ENCODE peak calls at places on chromosome 15, in ten cellular contexts. H is heart right ventricle, U is left ventricle myocardium inferior, G is cardiac muscle cell, Y is right lobe of liver, V is uterus, L is transverse colon, S is mammary epithelial cell, R is AG04450, W is tibial nerve. C is an unnamed sample.

GRCh38 chr15:80789296-80789695 is 10.1 kb downstream of the CEMIP start:
- DNase-seq in H (no peak), U (no peak), G (peak; percentile 33), Y (no peak), V (no peak), L (no peak), S (no peak), R (no peak), W (no peak), C (no peak)

GRCh38 chr15:26007151-26007550 is 144.0 kb upstream of the ATP10A start:
- DNase-seq in H (no peak), U (no peak), G (no peak), Y (no peak), V (no peak), L (no peak), S (no peak), R (no peak), W (no peak), C (no peak)

GRCh38 chr15:85457392-85457968 is 77.1 kb downstream of the AKAP13 start:
- DNase-seq in H (no peak), U (no peak), G (no peak), Y (no peak), V (no peak), L (peak; percentile 37), S (no peak), R (no peak), W (no peak), C (no peak)

GRCh38 chr15:67172172-67172571 is 82.3 kb downstream of the AAGAB start:
- DNase-seq in H (no peak), U (no peak), G (no peak), Y (no peak), V (no peak), L (no peak), S (no peak), R (no peak), W (no peak), C (no peak)

GRCh38 chr15:60674704-60675405 is 195.9 kb upstream of the ICE2 start:
- DNase-seq in H (no peak), U (no peak), G (no peak), Y (no peak), V (no peak), L (no peak), S (no peak), R (no peak), W (no peak), C (no peak)

GRCh38 chr15:90872481-90873184 is 4.2 kb downstream of the FURIN start:
- DNase-seq in H (no peak), U (no peak), G (peak; percentile 69), Y (no peak), V (peak; percentile 26), L (no peak), S (peak; percentile 86), R (peak; percentile 11), W (no peak), C (no peak)

GRCh38 chr15:84684092-84684491 is 26.1 kb upstream of the NMB start:
- DNase-seq in H (no peak), U (no peak), G (peak; percentile 52), Y (no peak), V (no peak), L (no peak), S (peak; percentile 61), R (no peak), W (no peak), C (no peak)

GRCh38 chr15:40045572-40046217 is 6.7 kb upstream of the SRP14 start:
- DNase-seq in H (no peak), U (no peak), G (no peak), Y (no peak), V (no peak), L (peak; percentile 41), S (no peak), R (no peak), W (no peak), C (no peak)

GRCh38 chr15:65365229-65365628 is 12.6 kb downstream of the IGDCC3 start:
- DNase-seq in H (no peak), U (no peak), G (no peak), Y (no peak), V (no peak), L (no peak), S (no peak), R (no peak), W (no peak), C (no peak)

GRCh38 chr15:69066646-69066995 is 52.1 kb downstream of the NOX5 start:
- DNase-seq in H (no peak), U (no peak), G (no peak), Y (no peak), V (no peak), L (no peak), S (no peak), R (no peak), W (no peak), C (no peak)

GRCh38 chr15:69290346-69291164 is 8.2 kb upstream of the PAQR5 start:
- DNase-seq in H (peak; percentile 69), U (peak; percentile 73), G (peak; percentile 60), Y (no peak), V (peak; percentile 19), L (no peak), S (no peak), R (no peak), W (peak; percentile 54), C (no peak)

GRCh38 chr15:75904241-75904631 is 558 bp downstream of the FBXO22 start:
- DNase-seq in H (peak; percentile 21), U (no peak), G (peak; percentile 55), Y (no peak), V (peak; percentile 24), L (peak; percentile 50), S (peak; percentile 50), R (no peak), W (no peak), C (no peak)

GRCh38 chr15:77393471-77393840 is 26.4 kb downstream of the PEAK1 start:
- DNase-seq in H (no peak), U (no peak), G (peak; percentile 29), Y (no peak), V (no peak), L (no peak), S (peak; percentile 58), R (no peak), W (no peak), C (no peak)

GRCh38 chr15:64843996-64844395 is 2.3 kb downstream of the PLEKHO2 start:
- DNase-seq in H (no peak), U (no peak), G (no peak), Y (no peak), V (no peak), L (no peak), S (no peak), R (no peak), W (no peak), C (no peak)

DNA sequence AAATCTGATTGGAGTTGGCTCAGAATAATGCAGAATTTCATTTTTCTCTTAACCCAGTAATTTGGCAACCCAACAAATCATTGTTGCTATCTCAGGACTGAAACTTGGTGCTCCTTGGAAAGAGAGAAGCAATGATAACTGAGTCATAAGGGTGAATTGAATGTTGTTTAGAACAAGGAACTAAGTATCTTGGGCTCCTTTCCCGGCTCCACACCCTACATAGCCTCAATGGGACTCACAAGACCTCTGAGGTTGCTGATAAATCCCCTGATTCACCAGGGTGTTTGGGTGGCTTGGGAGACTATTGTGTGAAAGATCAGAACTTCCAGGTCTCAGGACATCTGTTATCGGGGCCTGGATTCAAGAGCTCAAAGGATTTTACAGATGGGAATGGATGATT is 7.7 kb upstream of the RAB8B start:
- DNase-seq in H (no peak), U (no peak), G (peak; percentile 7), Y (no peak), V (no peak), L (no peak), S (peak; percentile 78), R (no peak), W (no peak), C (no peak)
- H3K9me3 ChIP-seq in H (no peaks in the 10 kb centered on the region), U (no peaks in the 10 kb centered on the region), G (no peaks in the 10 kb centered on the region), Y (no peaks in the 10 kb centered on the region), V (no peaks in the 10 kb centered on the region), L (no peaks in the 10 kb centered on the region), S (no peaks in the 10 kb centered on the region), R (no peaks in the 10 kb centered on the region), W (no peaks in the 10 kb centered on the region), C (no peaks in the 10 kb centered on the region)

GRCh38 chr15:70670680-70671079 is 92.7 kb downstream of the UACA start:
- DNase-seq in H (no peak), U (no peak), G (peak; percentile 38), Y (no peak), V (no peak), L (no peak), S (no peak), R (no peak), W (no peak), C (no peak)
- TF ChIP-seq CTCF in H (peak; percentile 9), U (peak; percentile 29), G (peak; percentile 32), Y (peak; percentile 35), V (no peak), L (no peak), S (peak; percentile 12), R (peak; percentile 22), W (no peak), C (no peak)

GRCh38 chr15:27752682-27753081 is 346.4 kb downstream of the OCA2 start:
- DNase-seq in H (no peak), U (no peak), G (no peak), Y (no peak), V (no peak), L (no peak), S (no peak), R (no peak), W (no peak), C (no peak)

GRCh38 chr15:27743638-27744037 is 355.5 kb downstream of the OCA2 start:
- DNase-seq in H (no peak), U (no peak), G (no peak), Y (no peak), V (no peak), L (no peak), S (no peak), R (no peak), W (no peak), C (no peak)

GRCh38 chr15:27744651-27745050 is 354.5 kb downstream of the OCA2 start:
- DNase-seq in H (no peak), U (no peak), G (no peak), Y (no peak), V (no peak), L (no peak), S (no peak), R (no peak), W (no peak), C (no peak)

GRCh38 chr15:27746556-27746955 is 352.6 kb downstream of the OCA2 start:
- DNase-seq in H (no peak), U (no peak), G (no peak), Y (no peak), V (no peak), L (no peak), S (no peak), R (no peak), W (no peak), C (no peak)

DNA sequence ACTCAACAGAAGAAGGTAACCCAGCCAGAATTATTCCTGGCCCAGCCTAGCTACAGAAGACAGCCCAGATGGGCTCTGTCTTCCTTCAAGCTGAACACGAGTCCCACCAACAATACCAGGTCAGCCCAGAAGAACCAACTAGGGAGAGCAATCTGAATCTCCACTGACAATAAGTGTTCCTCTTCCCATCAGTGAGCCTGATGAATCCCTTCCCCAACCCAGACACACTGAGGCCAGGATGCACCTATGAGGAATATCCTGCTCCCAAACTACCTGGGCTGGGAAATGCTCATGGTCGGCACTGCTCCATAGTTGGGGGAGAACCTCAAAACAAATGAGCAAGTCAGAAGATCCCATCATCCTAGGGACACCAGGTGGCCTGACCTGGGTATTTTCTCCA is 351.1 kb downstream of the OCA2 start:
- DNase-seq in H (no peak), U (no peak), G (no peak), Y (no peak), V (no peak), L (no peak), S (no peak), R (no peak), W (no peak), C (no peak)
- H3K9me3 ChIP-seq in H (no peaks in the 10 kb centered on the region), U (no peaks in the 10 kb centered on the region), G (no peaks in the 10 kb centered on the region), Y (no peaks in the 10 kb centered on the region), V (no peaks in the 10 kb centered on the region), L (no peaks in the 10 kb centered on the region), S (peaks cover 51% of the 10 kb centered on the region), R (peaks cover 30% of the 10 kb centered on the region), W (no peaks in the 10 kb centered on the region), C (no peaks in the 10 kb centered on the region)

GRCh38 chr15:38545179-38545578 is 19.4 kb downstream of the RASGRP1 start:
- DNase-seq in H (no peak), U (no peak), G (peak; percentile 28), Y (no peak), V (no peak), L (no peak), S (no peak), R (no peak), W (no peak), C (no peak)
- TF ChIP-seq CTCF in H (no peak), U (no peak), G (no peak), Y (no peak), V (no peak), L (no peak), S (no peak), R (no peak), W (no peak), C (no peak)

C was measured in breast epithelium.